ENCODE peak calls at places on chromosomes 13 and 19, in four cellular contexts. One of them, this sample, is unnamed.

GRCh38 chr19:58549664-58550361 is 5.1 kb downstream of the CHMP2A start:
- DNase-seq in IMR-90: no peak
- DNase-seq in breast epithelium: no peak
- DNase-seq in brain microvascular endothelial cell: no peak
- DNase-seq in this sample: no peak

GRCh38 chr13:94813920-94814500 is 101.7 kb upstream of the SOX21 start:
- DNase-seq in IMR-90: no peak
- DNase-seq in brain microvascular endothelial cell: no peak
- DNase-seq in breast epithelium: no peak
- DNase-seq in this sample: no peak

GRCh38 chr13:42075517-42075916 is 27.1 kb downstream of the DGKH start:
- DNase-seq in breast epithelium: no peak
- DNase-seq in brain microvascular endothelial cell: no peak
- DNase-seq in IMR-90: no peak
- DNase-seq in this sample: no peak

GRCh38 chr19:56161534-56161933 is 14.3 kb upstream of the GALP start:
- DNase-seq in brain microvascular endothelial cell: no peak
- DNase-seq in breast epithelium: no peak
- DNase-seq in IMR-90: no peak
- DNase-seq in this sample: no peak

GRCh38 chr19:16888629-16889371 is at the start of gene F2RL3:
- DNase-seq in IMR-90: peak; percentile 22
- DNase-seq in breast epithelium: no peak
- DNase-seq in brain microvascular endothelial cell: peak; percentile 40
- DNase-seq in this sample: peak; percentile 78

GRCh38 chr13:46553521-46553885 is 533 bp downstream of the LRCH1 start:
- DNase-seq in breast epithelium: peak; percentile 57
- DNase-seq in brain microvascular endothelial cell: no peak
- DNase-seq in IMR-90: no peak
- DNase-seq in this sample: no peak

GRCh38 chr13:23705578-23705977 is 135.4 kb downstream of the TNFRSF19 start:
- DNase-seq in IMR-90: peak; percentile 68
- DNase-seq in brain microvascular endothelial cell: no peak
- DNase-seq in breast epithelium: no peak
- DNase-seq in this sample: no peak

GRCh38 chr19:10268077-10268476 is 2.8 kb upstream of the ICAM1 start:
- DNase-seq in IMR-90: no peak
- DNase-seq in breast epithelium: no peak
- DNase-seq in brain microvascular endothelial cell: no peak
- DNase-seq in this sample: no peak

GRCh38 chr13:98576215-98576945 is 527 bp downstream of the STK24 start:
- DNase-seq in breast epithelium: no peak
- DNase-seq in brain microvascular endothelial cell: no peak
- DNase-seq in IMR-90: no peak
- DNase-seq in this sample: peak; percentile 68

DNA sequence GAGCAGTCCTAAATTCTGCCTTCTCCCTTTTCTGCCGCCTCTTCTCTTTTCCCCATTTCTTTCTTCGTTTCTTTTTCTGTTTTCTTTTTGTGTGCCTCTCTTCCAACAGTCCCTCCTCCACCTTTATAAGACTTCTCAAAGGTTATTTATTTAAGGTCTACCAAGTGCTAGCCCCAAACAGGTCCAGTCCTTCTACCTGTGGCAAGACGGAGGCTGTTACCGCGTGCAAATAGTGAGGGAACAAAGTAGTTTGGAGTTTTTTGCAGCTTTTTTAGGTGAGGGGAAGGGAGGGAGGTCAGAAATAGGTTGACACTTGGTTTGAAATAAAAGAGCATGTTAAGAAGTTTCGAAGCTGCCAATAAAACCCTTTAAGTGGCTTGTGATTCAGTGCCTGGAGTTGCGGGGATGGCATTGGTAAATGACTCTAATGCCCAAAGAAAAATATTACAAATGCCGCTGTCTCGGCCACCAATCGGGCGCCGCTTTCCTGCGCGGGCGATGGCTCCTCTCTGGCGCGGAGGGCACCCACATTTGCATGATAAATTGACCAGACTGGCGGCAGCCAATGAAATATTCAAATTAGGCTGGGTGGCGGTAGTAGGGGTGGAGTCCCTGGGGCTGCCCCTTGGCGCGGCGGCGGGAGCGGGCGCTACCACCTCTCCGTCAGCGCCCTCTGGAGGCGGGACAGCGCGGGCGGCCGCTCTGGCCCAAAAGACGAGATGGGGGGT is 7.5 kb upstream of the TSHZ3 start:
- DNase-seq in breast epithelium: no peak
- DNase-seq in brain microvascular endothelial cell: no peak
- DNase-seq in IMR-90: no peak
- DNase-seq in this sample: no peak
- H3K27me3 ChIP-seq in breast epithelium: no peaks in the 10 kb centered on the region
- H3K27me3 ChIP-seq in brain microvascular endothelial cell: peaks cover 36% of the 10 kb centered on the region
- H3K27me3 ChIP-seq in IMR-90: no peaks in the 10 kb centered on the region
- H3K27me3 ChIP-seq in this sample: no peaks in the 10 kb centered on the region

GRCh38 chr19:48393559-48394330 is at the start of gene GRIN2D:
- DNase-seq in IMR-90: peak; percentile 33
- DNase-seq in brain microvascular endothelial cell: no peak
- DNase-seq in breast epithelium: no peak
- DNase-seq in this sample: no peak

GRCh38 chr19:48395170-48395455 is 1.6 kb downstream of the GRIN2D start:
- DNase-seq in breast epithelium: no peak
- DNase-seq in brain microvascular endothelial cell: no peak
- DNase-seq in IMR-90: no peak
- DNase-seq in this sample: no peak

GRCh38 chr19:48393196-48393558 is 291 bp upstream of the GRIN2D start:
- DNase-seq in brain microvascular endothelial cell: no peak
- DNase-seq in IMR-90: no peak
- DNase-seq in breast epithelium: no peak
- DNase-seq in this sample: no peak

GRCh38 chr19:48395499-48395898 is 2.0 kb downstream of the GRIN2D start:
- DNase-seq in breast epithelium: no peak
- DNase-seq in IMR-90: no peak
- DNase-seq in brain microvascular endothelial cell: no peak
- DNase-seq in this sample: no peak

GRCh38 chr19:48394331-48395169 is 1.1 kb downstream of the GRIN2D start:
- DNase-seq in brain microvascular endothelial cell: no peak
- DNase-seq in breast epithelium: no peak
- DNase-seq in IMR-90: no peak
- DNase-seq in this sample: no peak
- H3K27me3 ChIP-seq in brain microvascular endothelial cell: peaks cover 8% of the 10 kb centered on the region
- H3K27me3 ChIP-seq in breast epithelium: peaks cover 14% of the 10 kb centered on the region
- H3K27me3 ChIP-seq in IMR-90: peaks cover 54% of the 10 kb centered on the region
- H3K27me3 ChIP-seq in this sample: peaks cover 3% of the 10 kb centered on the region

GRCh38 chr19:18616023-18616422 is 3.4 kb downstream of the TMEM59L start:
- DNase-seq in brain microvascular endothelial cell: no peak
- DNase-seq in IMR-90: no peak
- DNase-seq in breast epithelium: no peak
- DNase-seq in this sample: no peak

GRCh38 chr19:18612772-18613588 is at the start of gene TMEM59L:
- DNase-seq in breast epithelium: no peak
- DNase-seq in IMR-90: no peak
- DNase-seq in brain microvascular endothelial cell: no peak
- DNase-seq in this sample: no peak

GRCh38 chr19:18611327-18612050 is 1.2 kb upstream of the TMEM59L start:
- DNase-seq in IMR-90: no peak
- DNase-seq in brain microvascular endothelial cell: no peak
- DNase-seq in breast epithelium: no peak
- DNase-seq in this sample: no peak

GRCh38 chr19:18612051-18612771 is 459 bp upstream of the TMEM59L start:
- DNase-seq in IMR-90: no peak
- DNase-seq in brain microvascular endothelial cell: no peak
- DNase-seq in breast epithelium: no peak
- DNase-seq in this sample: no peak

GRCh38 chr19:18613589-18614234 is 1.0 kb downstream of the TMEM59L start:
- DNase-seq in brain microvascular endothelial cell: no peak
- DNase-seq in IMR-90: no peak
- DNase-seq in breast epithelium: no peak
- DNase-seq in this sample: no peak
- H3K27me3 ChIP-seq in brain microvascular endothelial cell: peaks cover 64% of the 10 kb centered on the region
- H3K27me3 ChIP-seq in IMR-90: peaks cover 50% of the 10 kb centered on the region
- H3K27me3 ChIP-seq in breast epithelium: peaks cover 15% of the 10 kb centered on the region
- H3K27me3 ChIP-seq in this sample: peaks cover 8% of the 10 kb centered on the region

GRCh38 chr13:51772105-51772455 is 31.9 kb downstream of the DHRS12 start:
- DNase-seq in IMR-90: no peak
- DNase-seq in breast epithelium: no peak
- DNase-seq in brain microvascular endothelial cell: no peak
- DNase-seq in this sample: no peak
- H3K27me3 ChIP-seq in IMR-90: peaks cover 8% of the 10 kb centered on the region
- H3K27me3 ChIP-seq in breast epithelium: no peaks in the 10 kb centered on the region
- H3K27me3 ChIP-seq in brain microvascular endothelial cell: no peaks in the 10 kb centered on the region
- H3K27me3 ChIP-seq in this sample: no peaks in the 10 kb centered on the region

GRCh38 chr13:53042897-53043296 is 14.3 kb downstream of the OLFM4 start:
- DNase-seq in IMR-90: no peak
- DNase-seq in brain microvascular endothelial cell: no peak
- DNase-seq in breast epithelium: no peak
- DNase-seq in this sample: no peak

GRCh38 chr13:53041968-53042485 is 13.4 kb downstream of the OLFM4 start:
- DNase-seq in breast epithelium: no peak
- DNase-seq in IMR-90: no peak
- DNase-seq in brain microvascular endothelial cell: no peak
- DNase-seq in this sample: no peak

DNA sequence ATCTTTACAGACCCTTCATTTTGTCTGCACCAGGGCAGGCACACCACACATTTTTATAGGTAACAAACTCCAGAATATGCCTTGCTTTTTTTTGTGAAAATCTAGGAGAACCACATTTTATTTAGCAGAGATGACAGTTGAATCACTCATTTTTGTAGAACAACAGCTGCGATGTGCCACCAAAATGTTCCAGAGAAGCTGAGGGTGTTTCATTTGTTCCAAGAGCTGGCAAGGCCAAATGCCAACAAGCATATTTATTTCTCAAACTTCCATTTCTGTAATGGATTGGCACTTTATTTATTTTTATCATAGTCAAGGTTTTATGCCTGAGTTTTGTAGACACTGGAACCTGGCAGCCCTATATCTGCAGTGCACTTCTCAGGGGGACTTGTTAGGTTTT is 10.4 kb downstream of the OLFM4 start:
- DNase-seq in breast epithelium: no peak
- DNase-seq in brain microvascular endothelial cell: no peak
- DNase-seq in IMR-90: no peak
- DNase-seq in this sample: no peak
- H3K27me3 ChIP-seq in breast epithelium: no peaks in the 10 kb centered on the region
- H3K27me3 ChIP-seq in brain microvascular endothelial cell: no peaks in the 10 kb centered on the region
- H3K27me3 ChIP-seq in IMR-90: no peaks in the 10 kb centered on the region
- H3K27me3 ChIP-seq in this sample: no peaks in the 10 kb centered on the region

GRCh38 chr19:50435627-50436026 is 2.9 kb downstream of the MYBPC2 start:
- DNase-seq in brain microvascular endothelial cell: no peak
- DNase-seq in breast epithelium: no peak
- DNase-seq in IMR-90: no peak
- DNase-seq in this sample: no peak
- H3K27me3 ChIP-seq in brain microvascular endothelial cell: peaks cover 18% of the 10 kb centered on the region
- H3K27me3 ChIP-seq in breast epithelium: no peaks in the 10 kb centered on the region
- H3K27me3 ChIP-seq in IMR-90: peaks cover 26% of the 10 kb centered on the region
- H3K27me3 ChIP-seq in this sample: no peaks in the 10 kb centered on the region

This sample was measured in GM06990.